ENCODE peak calls at places on chromosome 2, in seven cellular contexts. Q is brain microvascular endothelial cell, W is AML-193, F is GDM1, U is A549, P is AG10803, K is Right ventricle myocardium inferior. B is an unnamed sample.

GRCh38 chr2:101173707-101174295 is 22.6 kb upstream of the TBC1D8 start:
- DNase-seq in P (no peak), F (no peak), Q (no peak), W (no peak), K (no peak), U (no peak), B (no peak)

GRCh38 chr2:8169443-8169842 is 512.4 kb upstream of the ID2 start:
- DNase-seq in K (no peak), W (no peak), Q (peak), U (no peak), P (peak), F (no peak), B (no peak)

GRCh38 chr2:182616471-182617393 is 99.3 kb upstream of the DNAJC10 start:
- DNase-seq in F (no peak), W (no peak), P (peak), U (no peak), K (no peak), Q (peak), B (peak)

GRCh38 chr2:42693013-42693575 is 70.8 kb downstream of the OXER1 start:
- DNase-seq in F (peak), U (no peak), P (no peak), K (no peak), W (peak), Q (no peak), B (no peak)

GRCh38 chr2:170928036-170928823 is 823 bp upstream of the GORASP2 start:
- DNase-seq in U (peak), W (peak), Q (no peak), F (no peak), K (no peak), P (no peak), B (peak)

GRCh38 chr2:23505218-23505983 is 120.4 kb downstream of the KLHL29 start:
- DNase-seq in W (no peak), Q (no peak), U (no peak), P (no peak), K (no peak), F (no peak), B (no peak)

GRCh38 chr2:162006326-162006725 is 67.7 kb downstream of the DPP4 start:
- DNase-seq in Q (no peak), F (no peak), U (no peak), K (no peak), P (peak), W (no peak), B (no peak)

GRCh38 chr2:227821043-227821942 is 7.7 kb downstream of the CCL20 start:
- DNase-seq in W (no peak), Q (no peak), P (no peak), K (no peak), U (no peak), F (no peak), B (peak)

GRCh38 chr2:119024568-119024967 is 82.6 kb downstream of the MARCO start:
- DNase-seq in Q (no peak), F (no peak), P (no peak), W (no peak), U (no peak), K (no peak), B (no peak)

GRCh38 chr2:63790491-63790890 is 51.2 kb upstream of the UGP2 start:
- DNase-seq in F (no peak), W (no peak), U (no peak), K (no peak), Q (no peak), P (no peak), B (no peak)

GRCh38 chr2:30334738-30335426 is 103.5 kb downstream of the LBH start:
- DNase-seq in U (no peak), F (no peak), W (no peak), K (no peak), P (no peak), Q (no peak), B (no peak)

GRCh38 chr2:171287036-171287435 is 126.3 kb upstream of the TLK1 start:
- DNase-seq in K (no peak), P (peak), F (no peak), Q (no peak), U (no peak), W (no peak), B (no peak)

GRCh38 chr2:84649487-84650142 is 133.3 kb downstream of the DNAH6 start:
- DNase-seq in Q (no peak), K (no peak), P (no peak), U (no peak), W (no peak), F (no peak), B (no peak)

GRCh38 chr2:20627712-20628380 is 23.1 kb downstream of the HS1BP3 start:
- DNase-seq in U (no peak), F (no peak), P (no peak), K (peak), Q (no peak), W (no peak), B (no peak)

GRCh38 chr2:128261245-128262128 is 57.2 kb downstream of the HS6ST1 start:
- DNase-seq in K (peak), F (no peak), U (no peak), P (no peak), W (no peak), Q (no peak), B (no peak)

GRCh38 chr2:185978634-185979405 is 240.2 kb downstream of the FSIP2 start:
- DNase-seq in Q (no peak), K (no peak), P (peak), F (no peak), U (no peak), W (no peak), B (no peak)

GRCh38 chr2:109339519-109339991 is 210.6 kb downstream of the SH3RF3 start:
- DNase-seq in W (no peak), F (no peak), P (peak), Q (peak), K (no peak), U (no peak), B (no peak)

GRCh38 chr2:6352906-6353515 is 512.7 kb downstream of the CMPK2 start:
- DNase-seq in U (no peak), F (no peak), K (no peak), W (no peak), Q (peak), P (peak), B (peak)

GRCh38 chr2:151891566-151892194 is 63.5 kb upstream of the ARL5A start:
- DNase-seq in F (no peak), Q (no peak), K (no peak), W (no peak), U (no peak), P (no peak), B (no peak)

B was measured in HuH-7.5.